ENCODE peak calls at places on chromosomes 5 and 9, in seven cellular contexts. One of them, this sample, is unnamed. For H3K9me3 and H3K4me1, the result is how much of the 10 kb centered on the place peaks cover.

GRCh38 chr9:133499130-133499891 is 20.4 kb upstream of the SLC2A6 start:
- DNase-seq in CD4-positive, alpha-beta memory T cell: no peak
- DNase-seq in heart right ventricle: no peak
- DNase-seq in aorta: no peak
- DNase-seq in heart left ventricle: no peak
- DNase-seq in body of pancreas: no peak
- DNase-seq in mesenchymal stem cell: peak
- DNase-seq in this sample: no peak

GRCh38 chr5:17990168-17990567 is 355.9 kb downstream of the TAF11L14 start:
- DNase-seq in heart right ventricle: no peak
- DNase-seq in CD4-positive, alpha-beta memory T cell: no peak
- DNase-seq in aorta: no peak
- DNase-seq in heart left ventricle: no peak
- DNase-seq in mesenchymal stem cell: no peak
- DNase-seq in body of pancreas: no peak
- DNase-seq in this sample: no peak

GRCh38 chr9:112556497-112557085 is 70.0 kb downstream of the KIAA1958 start:
- DNase-seq in heart right ventricle: no peak
- DNase-seq in mesenchymal stem cell: peak
- DNase-seq in CD4-positive, alpha-beta memory T cell: no peak
- DNase-seq in body of pancreas: no peak
- DNase-seq in aorta: no peak
- DNase-seq in heart left ventricle: no peak
- DNase-seq in this sample: no peak

GRCh38 chr5:98217138-98217537 is 556.3 kb upstream of the RGMB start:
- DNase-seq in heart right ventricle: no peak
- DNase-seq in CD4-positive, alpha-beta memory T cell: no peak
- DNase-seq in aorta: no peak
- DNase-seq in mesenchymal stem cell: no peak
- DNase-seq in heart left ventricle: no peak
- DNase-seq in body of pancreas: no peak
- DNase-seq in this sample: no peak

GRCh38 chr5:122836947-122837346 is 8.5 kb upstream of the SNX24 start:
- DNase-seq in heart left ventricle: no peak
- DNase-seq in body of pancreas: no peak
- DNase-seq in heart right ventricle: no peak
- DNase-seq in mesenchymal stem cell: no peak
- DNase-seq in aorta: no peak
- DNase-seq in CD4-positive, alpha-beta memory T cell: no peak
- DNase-seq in this sample: no peak

GRCh38 chr9:99050292-99050911 is 54.5 kb upstream of the TGFBR1 start:
- DNase-seq in body of pancreas: no peak
- DNase-seq in heart left ventricle: no peak
- DNase-seq in mesenchymal stem cell: peak
- DNase-seq in heart right ventricle: no peak
- DNase-seq in CD4-positive, alpha-beta memory T cell: no peak
- DNase-seq in aorta: no peak
- DNase-seq in this sample: peak

GRCh38 chr9:37466037-37466709 is 923 bp upstream of the ZBTB5 start:
- DNase-seq in mesenchymal stem cell: peak
- DNase-seq in aorta: peak
- DNase-seq in CD4-positive, alpha-beta memory T cell: peak
- DNase-seq in heart left ventricle: peak
- DNase-seq in heart right ventricle: peak
- DNase-seq in body of pancreas: peak
- DNase-seq in this sample: peak

GRCh38 chr5:68406767-68407232 is 191.2 kb downstream of the PIK3R1 start:
- DNase-seq in heart right ventricle: no peak
- DNase-seq in CD4-positive, alpha-beta memory T cell: no peak
- DNase-seq in aorta: no peak
- DNase-seq in body of pancreas: no peak
- DNase-seq in mesenchymal stem cell: no peak
- DNase-seq in heart left ventricle: no peak
- DNase-seq in this sample: no peak

GRCh38 chr9:126724226-126724625 is 80.6 kb upstream of the ZBTB43 start:
- DNase-seq in mesenchymal stem cell: no peak
- DNase-seq in aorta: no peak
- DNase-seq in heart left ventricle: no peak
- DNase-seq in CD4-positive, alpha-beta memory T cell: no peak
- DNase-seq in body of pancreas: no peak
- DNase-seq in heart right ventricle: no peak
- DNase-seq in this sample: no peak

GRCh38 chr5:69527128-69527745 is 32.8 kb upstream of the GTF2H2C start:
- DNase-seq in body of pancreas: peak
- DNase-seq in aorta: no peak
- DNase-seq in mesenchymal stem cell: no peak
- DNase-seq in heart left ventricle: no peak
- DNase-seq in CD4-positive, alpha-beta memory T cell: no peak
- DNase-seq in heart right ventricle: no peak
- DNase-seq in this sample: no peak

GRCh38 chr5:151107084-151107483 is 26.2 kb upstream of the TNIP1 start:
- DNase-seq in CD4-positive, alpha-beta memory T cell: no peak
- DNase-seq in aorta: no peak
- DNase-seq in heart left ventricle: no peak
- DNase-seq in mesenchymal stem cell: no peak
- DNase-seq in heart right ventricle: no peak
- DNase-seq in body of pancreas: peak
- DNase-seq in this sample: no peak

GRCh38 chr5:4581289-4581688 is 558.8 kb upstream of the ADAMTS16 start:
- DNase-seq in heart right ventricle: no peak
- DNase-seq in mesenchymal stem cell: no peak
- DNase-seq in CD4-positive, alpha-beta memory T cell: no peak
- DNase-seq in body of pancreas: no peak
- DNase-seq in aorta: no peak
- DNase-seq in heart left ventricle: no peak
- DNase-seq in this sample: no peak

GRCh38 chr5:75089137-75089536 is 36.8 kb upstream of the GCNT4 start:
- DNase-seq in mesenchymal stem cell: no peak
- DNase-seq in aorta: no peak
- DNase-seq in heart right ventricle: no peak
- DNase-seq in body of pancreas: no peak
- DNase-seq in CD4-positive, alpha-beta memory T cell: no peak
- DNase-seq in heart left ventricle: no peak
- DNase-seq in this sample: no peak

GRCh38 chr9:113588242-113588810 is 124.8 kb downstream of the RGS3 start:
- DNase-seq in CD4-positive, alpha-beta memory T cell: no peak
- DNase-seq in aorta: peak
- DNase-seq in mesenchymal stem cell: no peak
- DNase-seq in body of pancreas: no peak
- DNase-seq in heart left ventricle: no peak
- DNase-seq in heart right ventricle: no peak
- DNase-seq in this sample: no peak

GRCh38 chr9:121201045-121201737 is 478 bp downstream of the RAB14 start:
- DNase-seq in heart left ventricle: peak
- DNase-seq in body of pancreas: peak
- DNase-seq in mesenchymal stem cell: no peak
- DNase-seq in heart right ventricle: no peak
- DNase-seq in CD4-positive, alpha-beta memory T cell: peak
- DNase-seq in aorta: peak
- DNase-seq in this sample: peak

GRCh38 chr5:176737746-176738699 is 72.3 kb upstream of the UNC5A start:
- DNase-seq in heart right ventricle: no peak
- DNase-seq in mesenchymal stem cell: no peak
- DNase-seq in body of pancreas: no peak
- DNase-seq in aorta: peak
- DNase-seq in heart left ventricle: no peak
- DNase-seq in CD4-positive, alpha-beta memory T cell: no peak
- DNase-seq in this sample: no peak

GRCh38 chr5:8682381-8682780 is 813.4 kb downstream of the MTRR start:
- DNase-seq in CD4-positive, alpha-beta memory T cell: no peak
- DNase-seq in heart left ventricle: no peak
- DNase-seq in mesenchymal stem cell: no peak
- DNase-seq in body of pancreas: no peak
- DNase-seq in heart right ventricle: no peak
- DNase-seq in aorta: no peak
- DNase-seq in this sample: no peak

GRCh38 chr9:104028827-104029226 is 65.3 kb upstream of the SMC2 start:
- DNase-seq in heart left ventricle: no peak
- DNase-seq in body of pancreas: no peak
- DNase-seq in CD4-positive, alpha-beta memory T cell: no peak
- DNase-seq in aorta: no peak
- DNase-seq in mesenchymal stem cell: no peak
- DNase-seq in heart right ventricle: no peak
- DNase-seq in this sample: no peak

GRCh38 chr9:84325347-84325982 is 15.1 kb downstream of the SLC28A3 start:
- DNase-seq in body of pancreas: no peak
- DNase-seq in heart left ventricle: no peak
- DNase-seq in mesenchymal stem cell: no peak
- DNase-seq in aorta: no peak
- DNase-seq in CD4-positive, alpha-beta memory T cell: no peak
- DNase-seq in heart right ventricle: no peak
- DNase-seq in this sample: no peak

GRCh38 chr9:107945961-107946360 is 456.4 kb upstream of the KLF4 start:
- DNase-seq in heart right ventricle: no peak
- DNase-seq in mesenchymal stem cell: no peak
- DNase-seq in aorta: no peak
- DNase-seq in heart left ventricle: no peak
- DNase-seq in CD4-positive, alpha-beta memory T cell: no peak
- DNase-seq in body of pancreas: no peak
- DNase-seq in this sample: no peak

GRCh38 chr5:110940136-110940535 is 131.4 kb upstream of the TSLP start:
- DNase-seq in heart left ventricle: no peak
- DNase-seq in heart right ventricle: no peak
- DNase-seq in mesenchymal stem cell: no peak
- DNase-seq in body of pancreas: no peak
- DNase-seq in aorta: no peak
- DNase-seq in CD4-positive, alpha-beta memory T cell: no peak
- DNase-seq in this sample: no peak

GRCh38 chr9:110081395-110081794 is 126.6 kb downstream of the C9orf152 start:
- DNase-seq in heart right ventricle: no peak
- DNase-seq in mesenchymal stem cell: peak
- DNase-seq in aorta: no peak
- DNase-seq in CD4-positive, alpha-beta memory T cell: no peak
- DNase-seq in heart left ventricle: peak
- DNase-seq in body of pancreas: no peak
- DNase-seq in this sample: no peak

GRCh38 chr9:76374702-76375543 is 19.3 kb downstream of the RFK start:
- DNase-seq in heart left ventricle: peak
- DNase-seq in aorta: peak
- DNase-seq in body of pancreas: peak
- DNase-seq in CD4-positive, alpha-beta memory T cell: no peak
- DNase-seq in mesenchymal stem cell: peak
- DNase-seq in heart right ventricle: peak
- DNase-seq in this sample: peak

GRCh38 chr5:93192107-93192506 is 388.9 kb downstream of the NR2F1-AS1 start:
- DNase-seq in heart left ventricle: no peak
- DNase-seq in body of pancreas: no peak
- DNase-seq in heart right ventricle: no peak
- DNase-seq in CD4-positive, alpha-beta memory T cell: no peak
- DNase-seq in mesenchymal stem cell: peak
- DNase-seq in aorta: no peak
- DNase-seq in this sample: no peak

GRCh38 chr5:31664566-31664965 is 25.6 kb downstream of the PDZD2 start:
- DNase-seq in aorta: no peak
- DNase-seq in body of pancreas: no peak
- DNase-seq in heart left ventricle: no peak
- DNase-seq in heart right ventricle: no peak
- DNase-seq in CD4-positive, alpha-beta memory T cell: no peak
- DNase-seq in mesenchymal stem cell: peak
- DNase-seq in this sample: no peak

GRCh38 chr5:168268949-168269943 is 22.2 kb upstream of the WWC1 start:
- DNase-seq in body of pancreas: peak
- DNase-seq in heart left ventricle: peak
- DNase-seq in aorta: peak
- DNase-seq in heart right ventricle: peak
- DNase-seq in mesenchymal stem cell: peak
- DNase-seq in CD4-positive, alpha-beta memory T cell: peak
- DNase-seq in this sample: peak

GRCh38 chr9:137797206-137798120 is 80.1 kb upstream of the CACNA1B start:
- DNase-seq in mesenchymal stem cell: no peak
- DNase-seq in heart left ventricle: no peak
- DNase-seq in aorta: peak
- DNase-seq in body of pancreas: peak
- DNase-seq in heart right ventricle: no peak
- DNase-seq in CD4-positive, alpha-beta memory T cell: no peak
- DNase-seq in this sample: no peak

GRCh38 chr9:126478216-126478981 is 135.3 kb upstream of the LMX1B start:
- DNase-seq in heart left ventricle: no peak
- DNase-seq in heart right ventricle: no peak
- DNase-seq in body of pancreas: no peak
- DNase-seq in CD4-positive, alpha-beta memory T cell: no peak
- DNase-seq in aorta: no peak
- DNase-seq in mesenchymal stem cell: no peak
- DNase-seq in this sample: no peak

GRCh38 chr5:139862313-139862712 is 66.7 kb downstream of the PSD2 start:
- DNase-seq in heart left ventricle: no peak
- DNase-seq in body of pancreas: no peak
- DNase-seq in aorta: no peak
- DNase-seq in CD4-positive, alpha-beta memory T cell: no peak
- DNase-seq in heart right ventricle: no peak
- DNase-seq in mesenchymal stem cell: peak
- DNase-seq in this sample: no peak

GRCh38 chr9:135916998-135917397 is 9.7 kb upstream of the CAMSAP1 start:
- DNase-seq in heart right ventricle: no peak
- DNase-seq in mesenchymal stem cell: no peak
- DNase-seq in aorta: no peak
- DNase-seq in body of pancreas: no peak
- DNase-seq in CD4-positive, alpha-beta memory T cell: no peak
- DNase-seq in heart left ventricle: no peak
- DNase-seq in this sample: no peak
- H3K9me3 ChIP-seq in heart right ventricle: under half
- H3K9me3 ChIP-seq in mesenchymal stem cell: under half
- H3K9me3 ChIP-seq in aorta: under half
- H3K9me3 ChIP-seq in body of pancreas: under half
- H3K9me3 ChIP-seq in CD4-positive, alpha-beta memory T cell: under half
- H3K9me3 ChIP-seq in heart left ventricle: under half
- H3K9me3 ChIP-seq in this sample: under half

GRCh38 chr9:127981559-127982121 is 851 bp upstream of the EEIG1 start:
- DNase-seq in heart right ventricle: peak
- DNase-seq in CD4-positive, alpha-beta memory T cell: no peak
- DNase-seq in body of pancreas: no peak
- DNase-seq in aorta: no peak
- DNase-seq in heart left ventricle: no peak
- DNase-seq in mesenchymal stem cell: no peak
- DNase-seq in this sample: no peak
- H3K4me1 ChIP-seq in heart right ventricle: under half
- H3K4me1 ChIP-seq in CD4-positive, alpha-beta memory T cell: under half
- H3K4me1 ChIP-seq in body of pancreas: under half
- H3K4me1 ChIP-seq in aorta: under half
- H3K4me1 ChIP-seq in heart left ventricle: under half
- H3K4me1 ChIP-seq in mesenchymal stem cell: under half
- H3K4me1 ChIP-seq in this sample: under half

GRCh38 chr5:80142996-80143395 is 107.8 kb downstream of the THBS4 start:
- DNase-seq in heart right ventricle: no peak
- DNase-seq in aorta: no peak
- DNase-seq in body of pancreas: no peak
- DNase-seq in heart left ventricle: no peak
- DNase-seq in CD4-positive, alpha-beta memory T cell: no peak
- DNase-seq in mesenchymal stem cell: no peak
- DNase-seq in this sample: no peak
- H3K4me3 ChIP-seq in heart right ventricle: no peak
- H3K4me3 ChIP-seq in aorta: no peak
- H3K4me3 ChIP-seq in body of pancreas: no peak
- H3K4me3 ChIP-seq in heart left ventricle: no peak
- H3K4me3 ChIP-seq in CD4-positive, alpha-beta memory T cell: no peak
- H3K4me3 ChIP-seq in mesenchymal stem cell: no peak
- H3K4me3 ChIP-seq in this sample: no peak

DNA sequence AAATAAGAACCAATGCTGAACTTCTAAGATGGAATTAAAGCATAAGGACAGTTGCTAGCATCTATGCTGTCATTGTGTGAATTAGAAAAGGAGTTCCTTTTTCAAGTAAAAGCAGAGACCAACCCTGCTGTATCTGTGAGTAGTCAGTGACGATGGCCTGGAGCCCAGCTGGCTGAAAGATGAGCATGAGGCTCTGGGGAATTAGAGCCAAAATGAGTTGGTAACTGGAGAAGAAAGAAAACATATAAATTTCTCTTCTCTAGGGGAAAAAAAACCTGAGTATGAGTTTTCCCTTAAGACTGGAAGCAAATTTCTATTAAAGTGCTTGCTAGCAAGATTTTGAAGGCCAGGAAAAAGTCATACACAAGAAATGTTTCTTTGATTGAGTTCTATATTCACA is 1.6 kb upstream of the SPZ1 start:
- DNase-seq in aorta: no peak
- DNase-seq in CD4-positive, alpha-beta memory T cell: no peak
- DNase-seq in body of pancreas: no peak
- DNase-seq in heart left ventricle: no peak
- DNase-seq in heart right ventricle: no peak
- DNase-seq in mesenchymal stem cell: no peak
- DNase-seq in this sample: peak
- H3K9me3 ChIP-seq in aorta: under half
- H3K9me3 ChIP-seq in CD4-positive, alpha-beta memory T cell: under half
- H3K9me3 ChIP-seq in body of pancreas: under half
- H3K9me3 ChIP-seq in heart left ventricle: under half
- H3K9me3 ChIP-seq in heart right ventricle: under half
- H3K9me3 ChIP-seq in mesenchymal stem cell: under half
- H3K9me3 ChIP-seq in this sample: under half

This sample was measured in adrenal gland.